ENCODE peak calls at places on chromosomes 6 and 20, in nine cellular contexts. N is adrenal gland, W is HCT116, G is GM12891, Y is ovary, P is uterus, Z is heart left ventricle, R is GM12892, V is right lobe of liver. Q is an unnamed sample.

GRCh38 chr20:47744803-47745202 is 40.5 kb downstream of the SULF2 start:
- DNase-seq in N (no peak), W (no peak), G (no peak), Y (no peak), P (no peak), Z (no peak), R (no peak), V (no peak), Q (no peak)

GRCh38 chr6:39389372-39389767 is 66.9 kb upstream of the KCNK16 start:
- DNase-seq in N (no peak), W (no peak), G (no peak), Y (no peak), P (no peak), Z (no peak), R (no peak), V (no peak), Q (no peak)

GRCh38 chr20:48131581-48131980 is 346.3 kb upstream of the SULF2 start:
- DNase-seq in N (no peak), W (no peak), G (no peak), Y (peak), P (peak), Z (no peak), R (no peak), V (no peak), Q (no peak)

GRCh38 chr6:166488081-166488685 is 98.3 kb downstream of the RAMACL start:
- DNase-seq in N (peak), W (no peak), G (peak), Y (peak), P (peak), Z (peak), R (peak), V (peak), Q (no peak)

GRCh38 chr6:166946125-166946524 is 10.2 kb downstream of the RNASET2 start:
- DNase-seq in N (no peak), W (no peak), G (no peak), Y (no peak), P (no peak), Z (no peak), R (no peak), V (no peak), Q (no peak)

GRCh38 chr6:125095501-125096301 is 57.9 kb upstream of the TPD52L1 start:
- DNase-seq in N (no peak), W (no peak), G (no peak), Y (no peak), P (no peak), Z (no peak), R (no peak), V (no peak), Q (no peak)

GRCh38 chr6:111843347-111844147 is 29.7 kb downstream of the FYN start:
- DNase-seq in N (no peak), W (no peak), G (no peak), Y (no peak), P (no peak), Z (no peak), R (no peak), V (no peak), Q (no peak)

GRCh38 chr20:10754809-10755208 is 81.0 kb upstream of the JAG1 start:
- DNase-seq in N (no peak), W (no peak), G (no peak), Y (no peak), P (no peak), Z (no peak), R (no peak), V (no peak), Q (no peak)

GRCh38 chr6:132498638-132499037 is 14.3 kb downstream of the STX7 start:
- DNase-seq in N (no peak), W (no peak), G (no peak), Y (no peak), P (no peak), Z (no peak), R (no peak), V (no peak), Q (no peak)

GRCh38 chr20:48640871-48641270 is 186.9 kb downstream of the PREX1 start:
- DNase-seq in N (no peak), W (no peak), G (no peak), Y (no peak), P (no peak), Z (no peak), R (no peak), V (no peak), Q (no peak)

GRCh38 chr20:6769953-6770831 is 2.7 kb downstream of the BMP2 start:
- DNase-seq in N (peak), W (no peak), G (no peak), Y (peak), P (peak), Z (peak), R (no peak), V (peak), Q (no peak)

GRCh38 chr6:50145125-50145524 is 95.4 kb upstream of the DEFB112 start:
- DNase-seq in N (no peak), W (no peak), G (no peak), Y (no peak), P (no peak), Z (no peak), R (no peak), V (no peak), Q (no peak)

GRCh38 chr6:108555399-108556052 is 5.2 kb upstream of the FOXO3 start:
- DNase-seq in N (no peak), W (no peak), G (no peak), Y (no peak), P (no peak), Z (peak), R (no peak), V (peak), Q (no peak)

GRCh38 chr6:82396964-82397761 is 33.5 kb downstream of the TPBG start:
- DNase-seq in N (no peak), W (peak), G (no peak), Y (no peak), P (no peak), Z (no peak), R (no peak), V (no peak), Q (peak)

GRCh38 chr6:7730852-7731251 is 5.0 kb downstream of the BMP6 start:
- DNase-seq in N (no peak), W (no peak), G (no peak), Y (no peak), P (no peak), Z (no peak), R (no peak), V (no peak), Q (peak)

GRCh38 chr6:167093922-167094432 is 28.9 kb upstream of the CCR6 start:
- DNase-seq in N (no peak), W (no peak), G (peak), Y (no peak), P (no peak), Z (no peak), R (peak), V (no peak), Q (no peak)

GRCh38 chr20:58584051-58584824 is 66.8 kb upstream of the STX16 start:
- DNase-seq in N (no peak), W (no peak), G (no peak), Y (no peak), P (peak), Z (no peak), R (no peak), V (no peak), Q (no peak)

GRCh38 chr20:46626799-46627198 is 24.5 kb downstream of the SLC13A3 start:
- DNase-seq in N (no peak), W (no peak), G (no peak), Y (no peak), P (no peak), Z (no peak), R (no peak), V (no peak), Q (no peak)

GRCh38 chr6:90103056-90103793 is 193.4 kb downstream of the BACH2 start:
- DNase-seq in N (no peak), W (no peak), G (no peak), Y (no peak), P (no peak), Z (no peak), R (no peak), V (no peak), Q (no peak)

DNA sequence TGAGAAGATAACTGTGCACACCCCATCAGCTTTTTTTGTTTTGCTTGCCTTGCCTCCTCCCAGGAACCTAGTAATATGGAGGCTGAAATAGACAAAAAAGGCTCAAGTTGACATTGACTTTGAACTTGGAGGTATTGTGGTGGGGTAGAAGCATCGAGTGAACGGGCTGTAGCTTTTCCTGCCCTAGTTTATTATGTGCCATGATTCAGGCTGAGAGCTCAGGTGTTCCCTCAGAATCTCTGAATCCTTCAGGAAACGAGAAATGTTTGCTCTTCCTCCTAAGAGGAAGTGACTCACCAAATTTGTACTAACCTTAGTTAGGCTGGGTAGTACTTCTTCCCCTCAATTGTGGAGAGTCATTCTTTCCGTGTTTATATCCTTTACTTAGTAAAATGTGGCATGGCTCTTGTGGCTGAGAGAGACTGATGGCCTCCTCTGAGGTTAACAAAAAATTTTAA is 98.8 kb downstream of the SASH1 start:
- DNase-seq in N (no peak), W (peak), G (no peak), Y (no peak), P (no peak), Z (no peak), R (no peak), V (no peak), Q (peak)
- TF ChIP-seq POLR2A in N (no peak), W (no peak), G (no peak), Y (no peak), P (no peak), Z (no peak), R (no peak), V (no peak), Q (no peak)

GRCh38 chr6:36967757-36968156 is 13.2 kb downstream of the PI16 start:
- DNase-seq in N (no peak), W (no peak), G (no peak), Y (no peak), P (no peak), Z (no peak), R (no peak), V (no peak), Q (no peak)
- TF ChIP-seq POLR2A in N (no peak), W (no peak), G (peak), Y (no peak), P (no peak), Z (no peak), R (no peak), V (no peak), Q (no peak)

GRCh38 chr6:96002912-96003311 is 12.9 kb upstream of the FUT9 start:
- DNase-seq in N (no peak), W (no peak), G (no peak), Y (no peak), P (peak), Z (no peak), R (no peak), V (no peak), Q (no peak)

GRCh38 chr6:96013531-96013930 is 2.2 kb upstream of the FUT9 start:
- DNase-seq in N (no peak), W (no peak), G (no peak), Y (no peak), P (no peak), Z (no peak), R (no peak), V (no peak), Q (no peak)

GRCh38 chr6:96002576-96002910 is 13.2 kb upstream of the FUT9 start:
- DNase-seq in N (no peak), W (no peak), G (no peak), Y (no peak), P (no peak), Z (peak), R (no peak), V (no peak), Q (no peak)

GRCh38 chr6:96001891-96002575 is 13.7 kb upstream of the FUT9 start:
- DNase-seq in N (no peak), W (no peak), G (no peak), Y (no peak), P (no peak), Z (no peak), R (no peak), V (no peak), Q (no peak)

DNA sequence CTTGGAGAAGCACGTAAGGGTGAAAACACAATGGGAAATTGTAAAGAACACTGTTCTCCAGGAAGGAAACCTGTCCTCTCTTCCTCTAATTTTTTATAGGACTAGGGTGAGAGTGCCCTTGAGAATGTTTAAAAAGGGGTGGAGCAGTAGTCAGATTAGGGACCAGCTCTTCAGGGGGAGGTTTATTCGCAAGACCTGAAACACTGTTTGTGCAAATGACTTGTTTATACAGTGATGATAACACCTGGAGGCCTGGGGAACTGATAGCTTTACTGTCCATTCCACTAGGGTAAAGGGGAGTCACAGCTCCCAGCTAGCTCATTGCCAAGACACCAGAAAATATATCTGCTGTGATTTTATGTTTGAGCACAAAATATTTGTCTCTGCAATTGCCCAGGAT is 8.1 kb upstream of the FUT9 start:
- DNase-seq in N (no peak), W (no peak), G (no peak), Y (no peak), P (no peak), Z (no peak), R (no peak), V (no peak), Q (no peak)
- TF ChIP-seq POLR2A in N (no peak), W (no peak), G (no peak), Y (no peak), P (no peak), Z (no peak), R (no peak), V (no peak), Q (no peak)

GRCh38 chr6:33392168-33392947 is 735 bp downstream of the KIFC1 start:
- DNase-seq in N (no peak), W (no peak), G (peak), Y (no peak), P (no peak), Z (no peak), R (no peak), V (no peak), Q (no peak)

GRCh38 chr6:33391278-33392167 is at the start of gene KIFC1:
- DNase-seq in N (peak), W (peak), G (peak), Y (peak), P (peak), Z (peak), R (peak), V (peak), Q (peak)

GRCh38 chr6:33390173-33390572 is 1.4 kb upstream of the KIFC1 start:
- DNase-seq in N (no peak), W (no peak), G (no peak), Y (no peak), P (no peak), Z (no peak), R (no peak), V (no peak), Q (no peak)

GRCh38 chr6:33392979-33393378 is 1.4 kb downstream of the KIFC1 start:
- DNase-seq in N (no peak), W (no peak), G (no peak), Y (no peak), P (no peak), Z (no peak), R (no peak), V (no peak), Q (no peak)

DNA sequence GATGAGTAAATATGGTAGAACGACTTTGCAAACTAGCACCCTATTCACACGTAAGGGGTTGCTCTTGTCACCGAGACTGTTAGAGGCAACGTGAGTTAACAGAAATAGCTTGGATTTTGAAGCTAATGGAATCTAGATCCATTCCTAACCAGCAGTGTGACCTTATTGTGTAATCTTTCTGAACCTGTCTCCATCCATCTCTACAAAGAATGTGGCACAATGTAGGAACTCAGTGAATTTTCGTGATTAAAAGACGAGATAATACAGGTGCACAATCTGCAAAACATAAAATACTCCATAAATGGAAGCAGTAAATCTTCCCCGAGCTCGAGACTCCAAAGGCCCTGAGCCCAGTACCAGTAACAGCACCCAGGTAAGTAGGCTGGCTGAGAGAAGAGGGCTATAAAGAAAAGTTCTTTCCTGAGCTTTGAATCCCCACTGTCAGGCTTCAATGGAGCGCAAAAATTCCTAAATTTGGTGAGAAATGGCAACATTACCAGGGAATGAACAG is 801 bp upstream of the KIFC1 start:
- DNase-seq in N (no peak), W (no peak), G (no peak), Y (no peak), P (no peak), Z (no peak), R (no peak), V (no peak), Q (no peak)
- TF ChIP-seq POLR2A in N (no peak), W (no peak), G (no peak), Y (no peak), P (no peak), Z (no peak), R (no peak), V (no peak), Q (no peak)

DNA sequence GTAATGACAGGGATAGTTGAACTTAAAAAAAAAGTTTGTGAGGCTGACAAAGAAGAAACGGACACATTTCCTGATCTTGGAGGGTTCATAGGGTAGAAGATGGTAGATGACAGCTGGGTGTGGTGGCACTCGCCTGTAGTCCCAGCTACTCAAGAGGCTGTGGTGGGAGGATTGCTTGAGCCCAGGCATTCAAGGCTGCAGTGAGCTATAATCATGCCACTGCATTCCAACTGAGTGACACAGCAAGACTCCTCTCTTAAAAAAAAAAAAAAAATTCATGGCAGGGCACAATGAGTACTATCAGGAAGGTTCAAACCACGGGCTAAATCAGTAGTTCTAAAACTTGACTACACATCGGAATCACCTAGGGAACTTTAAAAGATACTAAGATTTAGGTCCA is 2.0 kb upstream of the MICA start:
- DNase-seq in N (peak), W (peak), G (no peak), Y (peak), P (peak), Z (peak), R (no peak), V (no peak), Q (no peak)
- TF ChIP-seq POLR2A in N (peak), W (no peak), G (no peak), Y (peak), P (peak), Z (peak), R (no peak), V (peak), Q (no peak)

DNA sequence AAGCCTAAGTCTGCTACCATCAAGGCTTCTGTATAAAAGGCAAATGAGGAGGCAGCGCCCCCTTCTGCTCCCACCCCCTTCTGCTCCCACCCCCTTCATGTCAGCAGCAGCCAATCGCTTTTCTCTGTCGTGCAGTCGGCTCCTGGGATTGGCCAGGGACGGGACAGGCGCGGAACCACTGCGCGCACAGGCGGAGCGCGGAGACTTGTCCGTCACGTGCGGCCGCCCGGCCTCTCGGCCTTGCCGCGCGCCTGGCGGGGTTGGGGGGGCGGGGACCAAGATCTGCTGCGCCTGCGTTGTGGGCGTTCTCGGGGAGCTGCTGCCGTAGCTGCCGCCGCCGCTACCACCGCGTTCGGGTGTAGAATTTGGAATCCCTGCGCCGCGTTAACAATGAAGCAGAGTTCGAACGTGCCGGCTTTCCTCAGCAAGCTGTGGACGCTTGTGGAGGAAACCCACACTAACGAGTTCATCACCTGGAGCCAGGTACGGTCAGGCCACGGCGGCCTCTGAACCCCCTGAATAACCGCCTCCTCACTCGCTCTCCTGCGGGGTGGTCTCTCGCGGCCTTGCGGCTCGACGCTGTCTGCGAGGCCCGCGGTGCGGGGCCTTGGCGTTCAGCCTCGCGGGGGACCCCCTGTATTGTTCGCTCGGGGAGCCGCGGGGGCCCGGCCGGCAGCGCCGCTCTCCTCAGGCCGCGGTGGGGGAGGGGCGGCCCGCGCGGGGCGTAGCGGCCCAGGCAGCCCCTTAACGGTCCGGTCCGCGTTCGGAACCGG is at the start of gene HSF2:
- DNase-seq in N (peak), W (peak), G (peak), Y (peak), P (peak), Z (peak), R (peak), V (peak), Q (peak)
- TF ChIP-seq POLR2A in N (peak), W (no peak), G (peak), Y (peak), P (peak), Z (no peak), R (peak), V (no peak), Q (peak)

GRCh38 chr20:3403741-3404140 is 3.7 kb downstream of the DNAAF9 start:
- DNase-seq in N (no peak), W (no peak), G (no peak), Y (no peak), P (no peak), Z (no peak), R (no peak), V (no peak), Q (no peak)
- TF ChIP-seq POLR2A in N (no peak), W (no peak), G (no peak), Y (no peak), P (no peak), Z (no peak), R (no peak), V (no peak), Q (no peak)

GRCh38 chr20:19934792-19935491 is 82.2 kb upstream of the NAA20 start:
- DNase-seq in N (peak), W (no peak), G (no peak), Y (no peak), P (peak), Z (peak), R (no peak), V (peak), Q (no peak)
- TF ChIP-seq POLR2A in N (peak), W (no peak), G (no peak), Y (no peak), P (no peak), Z (peak), R (no peak), V (peak), Q (no peak)

GRCh38 chr6:26016326-26017275 is 54.0 kb downstream of the TRIM38 start:
- DNase-seq in N (no peak), W (no peak), G (no peak), Y (peak), P (no peak), Z (peak), R (no peak), V (peak), Q (no peak)

GRCh38 chr6:26020983-26021349 is 58.4 kb downstream of the TRIM38 start:
- DNase-seq in N (peak), W (peak), G (no peak), Y (peak), P (peak), Z (peak), R (no peak), V (peak), Q (no peak)

GRCh38 chr6:26019261-26019845 is 56.8 kb downstream of the TRIM38 start:
- DNase-seq in N (no peak), W (no peak), G (no peak), Y (no peak), P (no peak), Z (no peak), R (no peak), V (no peak), Q (no peak)

GRCh38 chr6:26020291-26020982 is 57.8 kb downstream of the TRIM38 start:
- DNase-seq in N (peak), W (peak), G (no peak), Y (peak), P (peak), Z (peak), R (no peak), V (peak), Q (no peak)

GRCh38 chr6:26017567-26017966 is 55.0 kb downstream of the TRIM38 start:
- DNase-seq in N (peak), W (no peak), G (no peak), Y (peak), P (peak), Z (peak), R (no peak), V (peak), Q (no peak)
- TF ChIP-seq POLR2A in N (no peak), W (no peak), G (no peak), Y (peak), P (peak), Z (peak), R (peak), V (peak), Q (no peak)

GRCh38 chr6:1679691-1680068 is 70.0 kb downstream of the FOXC1 start:
- DNase-seq in N (no peak), W (no peak), G (no peak), Y (no peak), P (no peak), Z (no peak), R (no peak), V (no peak), Q (no peak)
- TF ChIP-seq POLR2A in N (no peak), W (no peak), G (no peak), Y (no peak), P (no peak), Z (no peak), R (no peak), V (no peak), Q (no peak)

Q was measured in H54.